ENCODE peak calls at places on chromosome 3, in ten cellular contexts. Y is naive thymus-derived CD4-positive, alpha-beta T cell; I is endodermal cell; Q is NT2/D1; V is tibial nerve; D is PC-3; Z is CD8-positive, alpha-beta T cell; U is CD8-positive, alpha-beta memory T cell; A is cardiac muscle cell; J is lower lobe of right lung. W is an unnamed sample.

GRCh38 chr3:1007890-1008289 is 84.9 kb upstream of the CNTN6 start:
- DNase-seq in Q (peak; percentile 8), D (peak; percentile 1), J (no peak), V (no peak), Z (no peak), Y (no peak), U (no peak), A (peak; percentile 35), I (no peak), W (no peak)

GRCh38 chr3:100047455-100048141 is 66.7 kb downstream of the FILIP1L start:
- DNase-seq in U (no peak), Z (no peak), Q (no peak), A (peak; percentile 73), J (no peak), I (no peak), D (peak; percentile 98), V (no peak), Y (no peak), W (peak; percentile 45)

GRCh38 chr3:61381745-61382392 is 130.6 kb upstream of the FHIT start:
- DNase-seq in Q (peak; percentile 25), J (no peak), V (no peak), U (peak; percentile 9), Z (no peak), A (peak; percentile 46), I (no peak), Y (no peak), D (peak; percentile 69), W (peak; percentile 5)

GRCh38 chr3:46477145-46477544 is 12.4 kb upstream of the LTF start:
- DNase-seq in A (no peak), U (no peak), Z (no peak), J (no peak), V (no peak), D (no peak), Q (no peak), I (peak; percentile 48), Y (no peak), W (no peak)

GRCh38 chr3:71064288-71064975 is 519.1 kb downstream of the FOXP1 start:
- DNase-seq in Y (peak; percentile 77), U (peak; percentile 77), Q (no peak), V (no peak), D (peak; percentile 57), J (peak; percentile 62), A (peak; percentile 76), I (peak; percentile 82), Z (peak; percentile 50), W (peak; percentile 30)

GRCh38 chr3:188122571-188123169 is 31.3 kb upstream of the LPP start:
- DNase-seq in Q (no peak), I (no peak), J (no peak), U (no peak), Z (no peak), V (no peak), D (no peak), Y (no peak), A (no peak), W (no peak)

GRCh38 chr3:107604057-107604802 is 81.5 kb downstream of the BBX start:
- DNase-seq in D (no peak), J (no peak), A (peak; percentile 71), I (no peak), Z (no peak), V (no peak), U (no peak), Y (no peak), Q (no peak), W (no peak)

GRCh38 chr3:123914829-123915228 is 30.7 kb upstream of the MYLK start:
- DNase-seq in I (no peak), Z (no peak), U (no peak), Q (no peak), D (no peak), Y (no peak), A (no peak), J (no peak), V (no peak), W (no peak)

GRCh38 chr3:54888873-54889272 is 39.0 kb downstream of the LRTM1 start:
- DNase-seq in U (no peak), J (no peak), Q (no peak), A (peak; percentile 61), Y (no peak), D (no peak), I (no peak), Z (no peak), V (no peak), W (no peak)

GRCh38 chr3:5304789-5305680 is 117.5 kb downstream of the EDEM1 start:
- DNase-seq in I (peak; percentile 87), V (no peak), U (no peak), J (no peak), Y (no peak), Z (no peak), D (peak; percentile 84), Q (peak; percentile 46), A (peak; percentile 41), W (peak; percentile 23)

GRCh38 chr3:35422826-35423601 is 216.3 kb upstream of the ARPP21 start:
- DNase-seq in Y (no peak), Q (no peak), I (no peak), Z (no peak), V (no peak), D (no peak), J (no peak), A (peak; percentile 10), U (no peak), W (no peak)

GRCh38 chr3:35502699-35503098 is 136.6 kb upstream of the ARPP21 start:
- DNase-seq in Y (no peak), A (no peak), V (no peak), Z (no peak), Q (no peak), I (no peak), D (no peak), J (no peak), U (no peak), W (no peak)

GRCh38 chr3:39671116-39671515 is 138.3 kb upstream of the MYRIP start:
- DNase-seq in Y (no peak), Z (no peak), U (no peak), V (no peak), J (no peak), D (no peak), Q (no peak), A (peak; percentile 56), I (no peak), W (no peak)

GRCh38 chr3:2869905-2870304 is 240.3 kb downstream of the IL5RA start:
- DNase-seq in Q (no peak), V (no peak), J (no peak), Y (no peak), D (no peak), I (no peak), Z (no peak), U (no peak), A (no peak), W (no peak)
- H3K4me1 ChIP-seq in Q (no peaks in the 10 kb centered on the region), V (no peaks in the 10 kb centered on the region), J (no peaks in the 10 kb centered on the region), Y (no peaks in the 10 kb centered on the region), D (no peaks in the 10 kb centered on the region), I (no peaks in the 10 kb centered on the region), Z (no peaks in the 10 kb centered on the region), U (no peaks in the 10 kb centered on the region), A (no peaks in the 10 kb centered on the region), W (no peaks in the 10 kb centered on the region)

GRCh38 chr3:56467801-56468183 is 475 bp downstream of the ERC2 start:
- DNase-seq in Y (no peak), V (no peak), A (no peak), I (peak; percentile 75), D (no peak), U (no peak), Z (no peak), Q (no peak), J (no peak), W (peak; percentile 45)

GRCh38 chr3:56468184-56469106 is at the start of gene ERC2:
- DNase-seq in Z (no peak), V (no peak), U (no peak), I (peak; percentile 97), D (peak; percentile 42), J (peak; percentile 47), Y (no peak), Q (peak; percentile 87), A (peak; percentile 45), W (peak; percentile 77)

GRCh38 chr3:56469141-56469540 is 874 bp upstream of the ERC2 start:
- DNase-seq in V (no peak), I (no peak), J (no peak), Q (no peak), A (peak; percentile 2), U (no peak), Y (no peak), D (no peak), Z (no peak), W (no peak)

GRCh38 chr3:56471771-56472170 is 3.5 kb upstream of the ERC2 start:
- DNase-seq in A (no peak), D (no peak), Z (no peak), Q (no peak), U (no peak), J (no peak), I (no peak), V (no peak), Y (no peak), W (no peak)

GRCh38 chr3:56467108-56467507 is 1.2 kb downstream of the ERC2 start:
- DNase-seq in J (peak; percentile 83), U (no peak), A (peak; percentile 57), Y (peak; percentile 10), I (peak; percentile 97), Q (peak; percentile 93), Z (no peak), D (peak; percentile 87), V (no peak), W (peak; percentile 91)
- H3K27me3 ChIP-seq in J (peaks cover 40% of the 10 kb centered on the region), U (peaks cover 18% of the 10 kb centered on the region), A (no peaks in the 10 kb centered on the region), Y (peaks cover 14% of the 10 kb centered on the region), I (no peaks in the 10 kb centered on the region), Q (no peaks in the 10 kb centered on the region), Z (peaks cover 15% of the 10 kb centered on the region), D (peaks cover 31% of the 10 kb centered on the region), V (no peaks in the 10 kb centered on the region), W (no peaks in the 10 kb centered on the region)

GRCh38 chr3:129616713-129617112 is 10.2 kb upstream of the PLXND1 start:
- DNase-seq in V (no peak), A (peak; percentile 62), Q (no peak), Z (no peak), Y (no peak), J (peak; percentile 53), D (no peak), U (no peak), I (no peak), W (peak; percentile 78)
- H3K4me1 ChIP-seq in V (peaks cover 35% of the 10 kb centered on the region), A (peaks cover 5% of the 10 kb centered on the region), Q (peaks cover 31% of the 10 kb centered on the region), Z (no peaks in the 10 kb centered on the region), Y (no peaks in the 10 kb centered on the region), J (peaks cover 92% of the 10 kb centered on the region), D (no peaks in the 10 kb centered on the region), U (peaks cover 5% of the 10 kb centered on the region), I (no peaks in the 10 kb centered on the region), W (peaks cover 40% of the 10 kb centered on the region)

GRCh38 chr3:192417012-192417411 is 310.3 kb downstream of the FGF12 start:
- DNase-seq in Q (peak; percentile 65), V (no peak), U (no peak), J (no peak), A (peak; percentile 70), Y (no peak), D (no peak), I (no peak), Z (no peak), W (no peak)
- H3K27me3 ChIP-seq in Q (no peaks in the 10 kb centered on the region), V (no peaks in the 10 kb centered on the region), U (no peaks in the 10 kb centered on the region), J (no peaks in the 10 kb centered on the region), A (peaks cover 5% of the 10 kb centered on the region), Y (no peaks in the 10 kb centered on the region), D (peaks cover 12% of the 10 kb centered on the region), I (peaks cover 4% of the 10 kb centered on the region), Z (no peaks in the 10 kb centered on the region), W (no peaks in the 10 kb centered on the region)

GRCh38 chr3:69292185-69292584 is 93.7 kb downstream of the FRMD4B start:
- DNase-seq in J (no peak), Y (no peak), D (no peak), Z (no peak), I (peak; percentile 61), U (no peak), A (no peak), V (no peak), Q (no peak), W (no peak)
- H3K4me1 ChIP-seq in J (peaks cover 10% of the 10 kb centered on the region), Y (no peaks in the 10 kb centered on the region), D (peaks cover 25% of the 10 kb centered on the region), Z (no peaks in the 10 kb centered on the region), I (peaks cover 22% of the 10 kb centered on the region), U (peaks cover 7% of the 10 kb centered on the region), A (peaks cover 71% of the 10 kb centered on the region), V (no peaks in the 10 kb centered on the region), Q (peaks cover 2% of the 10 kb centered on the region), W (no peaks in the 10 kb centered on the region)